ENCODE peak calls at places on chromosome 14, in five cellular contexts. C is A549, H is HFF-Myc, B is cardiac fibroblast, U is type B pancreatic cell. E is an unnamed sample.

GRCh38 chr14:59588136-59588535 is 11.5 kb upstream of the CCDC175 start:
- DNase-seq in C (no peak), H (no peak), B (no peak), U (no peak), E (no peak)

GRCh38 chr14:80956105-80956504 is 684 bp downstream of the TSHR start:
- DNase-seq in C (no peak), H (no peak), B (no peak), U (no peak), E (no peak)

GRCh38 chr14:83816755-83817154 is 1713.2 kb upstream of the FLRT2 start:
- DNase-seq in C (no peak), H (peak), B (peak), U (no peak), E (no peak)

GRCh38 chr14:22478670-22479069 is 110.4 kb downstream of the DAD1 start:
- DNase-seq in C (no peak), H (no peak), B (peak), U (no peak), E (no peak)

GRCh38 chr14:103628221-103628683 is 759 bp upstream of the KLC1 start:
- DNase-seq in C (peak), H (no peak), B (peak), U (peak), E (peak)

GRCh38 chr14:59964251-59965007 is 44.5 kb downstream of the LRRC9 start:
- DNase-seq in C (no peak), H (no peak), B (no peak), U (no peak), E (no peak)

GRCh38 chr14:44027397-44027796 is 479.7 kb downstream of the FSCB start:
- DNase-seq in C (no peak), H (no peak), B (no peak), U (no peak), E (no peak)

GRCh38 chr14:103072595-103073366 is 11.2 kb upstream of the LBHD2 start:
- DNase-seq in C (peak), H (no peak), B (no peak), U (no peak), E (no peak)

GRCh38 chr14:91614187-91614586 is 104.1 kb upstream of the PPP4R3A start:
- DNase-seq in C (peak), H (no peak), B (peak), U (no peak), E (no peak)

GRCh38 chr14:61477845-61478438 is 156.6 kb downstream of the PRKCH start:
- DNase-seq in C (peak), H (no peak), B (peak), U (no peak), E (no peak)

GRCh38 chr14:102726191-102726949 is 50.9 kb upstream of the TRAF3 start:
- DNase-seq in C (no peak), H (no peak), B (no peak), U (peak), E (peak)

GRCh38 chr14:61573748-61574513 is 121.4 kb upstream of the HIF1A start:
- DNase-seq in C (no peak), H (no peak), B (peak), U (no peak), E (no peak)

GRCh38 chr14:73250781-73251500 is 13.6 kb downstream of the PAPLN start:
- DNase-seq in C (no peak), H (no peak), B (no peak), U (no peak), E (no peak)

GRCh38 chr14:24064091-24064795 is 7.1 kb upstream of the CPNE6 start:
- DNase-seq in C (no peak), H (no peak), B (no peak), U (no peak), E (no peak)

GRCh38 chr14:88232783-88233182 is 90.3 kb downstream of the KCNK10 start:
- DNase-seq in C (no peak), H (no peak), B (no peak), U (no peak), E (no peak)

GRCh38 chr14:24432259-24433131 is 2.7 kb downstream of the KHNYN start:
- DNase-seq in C (no peak), H (no peak), B (no peak), U (peak), E (no peak)

GRCh38 chr14:100096656-100097055 is 31.4 kb downstream of the EVL start:
- DNase-seq in C (no peak), H (no peak), B (no peak), U (no peak), E (no peak)

GRCh38 chr14:89442280-89442679 is 25.2 kb upstream of the FOXN3 start:
- DNase-seq in C (no peak), H (no peak), B (no peak), U (no peak), E (no peak)

GRCh38 chr14:101926620-101927019 is 37.8 kb upstream of the DYNC1H1 start:
- DNase-seq in C (no peak), H (no peak), B (no peak), U (no peak), E (no peak)

GRCh38 chr14:46344327-46344937 is 307.1 kb downstream of the RPL10L start:
- DNase-seq in C (peak), H (no peak), B (peak), U (no peak), E (no peak)

GRCh38 chr14:103418508-103418818 is 33.2 kb downstream of the MARK3 start:
- DNase-seq in C (no peak), H (no peak), B (peak), U (no peak), E (no peak)

GRCh38 chr14:78135450-78135891 is 34.7 kb upstream of the NRXN3 start:
- DNase-seq in C (peak), H (no peak), B (no peak), U (no peak), E (no peak)

GRCh38 chr14:100842799-100843198 is 16.9 kb downstream of the MEG3 start:
- DNase-seq in C (no peak), H (peak), B (peak), U (no peak), E (no peak)

GRCh38 chr14:100774164-100774537 is 47.5 kb downstream of the DLK1 start:
- DNase-seq in C (no peak), H (no peak), B (no peak), U (no peak), E (peak)

GRCh38 chr14:49977126-49977841 is 84.4 kb downstream of the ARF6 start:
- DNase-seq in C (no peak), H (no peak), B (no peak), U (no peak), E (no peak)

GRCh38 chr14:101441710-101442109 is 119.6 kb upstream of the DIO3 start:
- DNase-seq in C (no peak), H (no peak), B (no peak), U (no peak), E (no peak)

GRCh38 chr14:99981806-99982205 is 83.4 kb upstream of the EVL start:
- DNase-seq in C (no peak), H (no peak), B (no peak), U (no peak), E (no peak)

GRCh38 chr14:26773906-26774593 is 176.2 kb upstream of the NOVA1 start:
- DNase-seq in C (peak), H (no peak), B (peak), U (no peak), E (no peak)

GRCh38 chr14:79861111-79861510 is 350.2 kb downstream of the DIO2 start:
- DNase-seq in C (peak), H (no peak), B (no peak), U (no peak), E (no peak)

GRCh38 chr14:24897793-24898192 is 152.2 kb downstream of the STXBP6 start:
- DNase-seq in C (no peak), H (no peak), B (no peak), U (no peak), E (no peak)

GRCh38 chr14:104593241-104593701 is 11.3 kb downstream of the TMEM179 start:
- DNase-seq in C (no peak), H (no peak), B (no peak), U (no peak), E (no peak)

GRCh38 chr14:24235804-24236688 is 3.3 kb downstream of the GMPR2 start:
- DNase-seq in C (no peak), H (no peak), B (no peak), U (no peak), E (no peak)

GRCh38 chr14:42192659-42193425 is 586.2 kb downstream of the LRFN5 start:
- DNase-seq in C (peak), H (peak), B (peak), U (no peak), E (no peak)

GRCh38 chr14:22314183-22314820 is 274.7 kb downstream of the DAD1 start:
- DNase-seq in C (peak), H (peak), B (peak), U (no peak), E (no peak)

GRCh38 chr14:35861204-35861868 is 35.2 kb downstream of the BRMS1L start:
- DNase-seq in C (no peak), H (no peak), B (peak), U (no peak), E (no peak)

GRCh38 chr14:22955702-22956575 is 951 bp downstream of the HAUS4 start:
- DNase-seq in C (no peak), H (no peak), B (no peak), U (no peak), E (no peak)

GRCh38 chr14:98878278-98878677 is 393.7 kb downstream of the BCL11B start:
- DNase-seq in C (no peak), H (no peak), B (no peak), U (no peak), E (no peak)

GRCh38 chr14:65704850-65705249 is 292.3 kb downstream of the FUT8 start:
- DNase-seq in C (no peak), H (no peak), B (peak), U (no peak), E (no peak)

DNA sequence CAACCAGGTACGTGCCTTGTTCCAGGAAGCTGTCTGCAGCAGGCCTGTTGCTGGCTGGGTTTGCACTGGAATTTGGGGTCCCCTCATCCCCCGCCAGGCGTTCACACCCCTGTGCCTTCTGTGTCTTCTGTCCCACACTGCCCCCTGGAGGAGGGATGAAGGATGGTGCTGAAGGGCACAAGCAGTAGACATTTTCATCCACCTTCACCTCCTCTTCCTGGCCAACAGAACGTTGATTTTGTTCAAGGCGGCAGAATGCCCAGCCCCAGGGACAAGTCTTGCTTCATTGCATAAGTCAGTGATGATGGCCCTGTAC is 122.1 kb downstream of the CALM1 start:
- DNase-seq in C (peak), H (no peak), B (peak), U (no peak), E (no peak)
- TF ChIP-seq CTCF in C (peak), H (peak), B (peak), U (peak), E (peak)

DNA sequence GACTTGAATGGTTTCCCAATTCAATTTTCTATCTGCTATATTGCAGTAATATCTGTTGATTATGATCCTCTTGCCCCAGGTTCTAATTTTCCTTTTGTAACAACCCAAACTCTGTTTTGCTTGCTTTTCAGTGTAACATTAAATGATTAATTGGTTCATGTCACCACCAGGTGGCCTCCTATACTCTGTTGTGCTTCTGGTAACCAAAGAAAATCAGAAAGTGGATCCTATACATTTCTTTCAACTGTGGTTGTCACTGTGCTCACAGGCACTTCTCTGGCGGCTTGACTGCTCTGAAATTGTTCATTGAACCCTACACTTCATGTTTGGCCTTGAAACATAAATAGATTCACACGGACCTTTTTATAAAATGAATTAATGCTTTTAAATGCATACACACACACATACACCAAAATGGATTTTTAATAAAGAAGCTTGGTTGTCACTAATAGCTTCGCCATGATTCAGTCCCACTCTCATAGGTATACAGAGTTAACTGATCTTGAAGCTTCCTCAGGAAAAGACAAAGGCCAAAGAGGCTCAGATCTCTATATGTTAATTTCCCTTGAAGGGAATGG is 227.5 kb upstream of the NPAS3 start:
- DNase-seq in C (peak), H (no peak), B (peak), U (no peak), E (no peak)
- TF ChIP-seq CTCF in C (peak), H (peak), B (peak), U (peak), E (peak)

GRCh38 chr14:64008016-64008415 is 155.2 kb downstream of the SYNE2 start:
- DNase-seq in C (no peak), H (no peak), B (no peak), U (no peak), E (no peak)
- TF ChIP-seq CTCF in C (no peak), H (no peak), B (no peak), U (no peak), E (no peak)

GRCh38 chr14:32104803-32105202 is 27.7 kb downstream of the ARHGAP5 start:
- DNase-seq in C (no peak), H (no peak), B (no peak), U (no peak), E (no peak)
- TF ChIP-seq CTCF in C (no peak), H (no peak), B (no peak), U (no peak), E (no peak)